ENCODE peak calls at places on chromosomes 12 and 14, in ten cellular contexts. L is ovary; I is left colon; R is AML-193; Q is neural crest cell; W is NCI-H774; T is Ammon's horn; U is tibial artery; G is naive thymus-derived CD8-positive, alpha-beta T cell; A is BE2C. E is an unnamed sample.

GRCh38 chr14:95500772-95501401 is 15.6 kb downstream of the SYNE3 start:
- DNase-seq in Q (no peak), R (no peak), I (no peak), L (no peak), G (no peak), T (peak; percentile 72), W (no peak), A (no peak), U (peak; percentile 76), E (no peak)

GRCh38 chr12:124800506-124800905 is 63.2 kb downstream of the SCARB1 start:
- DNase-seq in L (no peak), G (no peak), W (no peak), A (no peak), R (no peak), T (no peak), I (no peak), Q (no peak), U (no peak), E (no peak)

GRCh38 chr12:25395227-25395626 is 144.5 kb upstream of the KRAS start:
- DNase-seq in T (no peak), U (no peak), W (no peak), R (no peak), I (no peak), Q (no peak), A (no peak), G (no peak), L (no peak), E (no peak)

GRCh38 chr12:84619053-84619452 is 293.5 kb downstream of the SLC6A15 start:
- DNase-seq in Q (no peak), T (no peak), A (no peak), L (no peak), W (no peak), U (no peak), G (no peak), I (no peak), R (no peak), E (no peak)

GRCh38 chr12:49943663-49943945 is 6.9 kb upstream of the AQP2 start:
- DNase-seq in I (no peak), A (no peak), U (no peak), Q (no peak), T (no peak), W (no peak), R (no peak), L (no peak), G (no peak), E (no peak)

GRCh38 chr14:20683125-20683895 is 1.1 kb upstream of the RNASE4 start:
- DNase-seq in G (peak; percentile 44), T (peak; percentile 90), U (peak; percentile 74), A (peak; percentile 82), Q (peak; percentile 76), I (peak; percentile 80), R (peak; percentile 52), L (peak; percentile 83), W (peak; percentile 78), E (peak; percentile 59)

GRCh38 chr12:6195665-6196535 is 4.3 kb upstream of the CD9 start:
- DNase-seq in U (peak; percentile 88), W (peak; percentile 81), R (peak; percentile 41), T (peak; percentile 88), G (peak; percentile 60), Q (peak; percentile 93), I (peak; percentile 88), A (peak; percentile 89), L (peak; percentile 91), E (peak; percentile 74)

GRCh38 chr12:78018146-78018910 is 187.6 kb downstream of the NAV3 start:
- DNase-seq in T (no peak), R (no peak), U (no peak), G (no peak), A (no peak), L (no peak), W (no peak), Q (no peak), I (no peak), E (no peak)

GRCh38 chr12:11652351-11653040 is 3.0 kb downstream of the ETV6 start:
- DNase-seq in R (peak; percentile 64), I (peak; percentile 47), U (peak; percentile 54), G (no peak), Q (no peak), W (no peak), L (peak; percentile 31), A (no peak), T (peak; percentile 69), E (peak; percentile 39)

GRCh38 chr12:75086086-75087038 is 123.3 kb downstream of the KCNC2 start:
- DNase-seq in W (no peak), Q (no peak), I (no peak), R (no peak), A (no peak), U (no peak), L (no peak), G (no peak), T (peak; percentile 4), E (no peak)

GRCh38 chr12:1691123-1692007 is 495 bp downstream of the ADIPOR2 start:
- DNase-seq in R (no peak), Q (no peak), U (peak; percentile 26), G (no peak), A (peak; percentile 61), I (peak; percentile 67), T (peak; percentile 64), L (no peak), W (peak; percentile 21), E (no peak)

E was measured in B cell.